ENCODE peak calls at places on chromosomes 7 and 10, in eight cellular contexts. G, O, Z, I, A, D, X and P are unnamed samples.

GRCh38 chr10:60662917-60663614 is 115.2 kb upstream of the CDK1 start:
- DNase-seq in G (no peak), O (peak; percentile 65), Z (no peak), I (no peak), A (no peak), D (no peak), X (no peak), P (no peak)

GRCh38 chr7:28708033-28708451 is 250.1 kb downstream of the TRIL start:
- DNase-seq in G (no peak), O (no peak), Z (no peak), I (peak; percentile 89), A (no peak), D (no peak), X (no peak), P (peak; percentile 85)

GRCh38 chr10:18554479-18554878 is 96.9 kb downstream of the NSUN6 start:
- DNase-seq in G (no peak), O (no peak), Z (no peak), I (no peak), A (no peak), D (no peak), X (no peak), P (no peak)

GRCh38 chr10:78441704-78442103 is 408.0 kb downstream of the RPS24 start:
- DNase-seq in G (no peak), O (no peak), Z (no peak), I (no peak), A (no peak), D (no peak), X (no peak), P (no peak)

GRCh38 chr10:89281606-89282395 is 20.0 kb upstream of the IFIT2 start:
- DNase-seq in G (no peak), O (no peak), Z (peak; percentile 33), I (peak; percentile 21), A (no peak), D (no peak), X (no peak), P (no peak)

GRCh38 chr7:35691827-35692307 is 3.1 kb downstream of the HERPUD2 start:
- DNase-seq in G (no peak), O (no peak), Z (peak; percentile 25), I (peak; percentile 16), A (no peak), D (no peak), X (peak; percentile 32), P (no peak)

GRCh38 chr10:73253226-73253557 is 748 bp upstream of the MRPS16 start:
- DNase-seq in G (no peak), O (no peak), Z (no peak), I (no peak), A (no peak), D (no peak), X (no peak), P (no peak)

GRCh38 chr7:116290740-116291139 is 80.4 kb downstream of the TES start:
- DNase-seq in G (no peak), O (no peak), Z (no peak), I (no peak), A (no peak), D (no peak), X (no peak), P (no peak)

GRCh38 chr7:85341121-85341520 is 154.3 kb upstream of the SEMA3D start:
- DNase-seq in G (no peak), O (no peak), Z (no peak), I (no peak), A (no peak), D (no peak), X (no peak), P (peak; percentile 10)

GRCh38 chr10:5971886-5972285 is 5.5 kb downstream of the IL15RA start:
- DNase-seq in G (no peak), O (no peak), Z (no peak), I (peak; percentile 20), A (no peak), D (no peak), X (no peak), P (no peak)

GRCh38 chr7:50782376-50783208 is at the start of gene GRB10:
- DNase-seq in G (peak; percentile 56), O (no peak), Z (no peak), I (peak; percentile 23), A (no peak), D (no peak), X (no peak), P (no peak)

GRCh38 chr10:46523119-46523880 is 33.2 kb downstream of the GPRIN2 start:
- DNase-seq in G (peak; percentile 69), O (peak; percentile 100), Z (peak; percentile 86), I (no peak), A (peak; percentile 12), D (peak; percentile 95), X (peak; percentile 0), P (no peak)

GRCh38 chr10:85510682-85511081 is 855.9 kb downstream of the GRID1 start:
- DNase-seq in G (no peak), O (no peak), Z (no peak), I (no peak), A (no peak), D (no peak), X (no peak), P (no peak)

GRCh38 chr10:106582291-106582690 is 582.2 kb downstream of the SORCS1 start:
- DNase-seq in G (no peak), O (no peak), Z (no peak), I (peak; percentile 40), A (no peak), D (no peak), X (no peak), P (no peak)

GRCh38 chr10:53130337-53130736 is 357.8 kb upstream of the MBL2 start:
- DNase-seq in G (no peak), O (no peak), Z (no peak), I (no peak), A (no peak), D (no peak), X (no peak), P (no peak)

GRCh38 chr7:131568953-131569352 is 12.5 kb upstream of the PODXL start:
- DNase-seq in G (no peak), O (no peak), Z (no peak), I (no peak), A (no peak), D (no peak), X (no peak), P (no peak)

GRCh38 chr7:27187158-27187701 is 2.2 kb upstream of the HOXA11 start:
- DNase-seq in G (no peak), O (no peak), Z (no peak), I (no peak), A (no peak), D (no peak), X (no peak), P (no peak)

GRCh38 chr7:27185013-27185707 is at the start of gene HOXA11:
- DNase-seq in G (peak; percentile 41), O (peak; percentile 87), Z (no peak), I (peak; percentile 77), A (peak; percentile 71), D (no peak), X (no peak), P (peak; percentile 89)

GRCh38 chr7:27185708-27186449 is 847 bp upstream of the HOXA11 start:
- DNase-seq in G (peak; percentile 25), O (peak; percentile 79), Z (no peak), I (no peak), A (peak; percentile 17), D (no peak), X (no peak), P (no peak)

GRCh38 chr7:27187702-27188665 is 3.0 kb upstream of the HOXA11 start:
- DNase-seq in G (peak; percentile 38), O (peak; percentile 83), Z (no peak), I (no peak), A (peak; percentile 13), D (no peak), X (no peak), P (no peak)

DNA sequence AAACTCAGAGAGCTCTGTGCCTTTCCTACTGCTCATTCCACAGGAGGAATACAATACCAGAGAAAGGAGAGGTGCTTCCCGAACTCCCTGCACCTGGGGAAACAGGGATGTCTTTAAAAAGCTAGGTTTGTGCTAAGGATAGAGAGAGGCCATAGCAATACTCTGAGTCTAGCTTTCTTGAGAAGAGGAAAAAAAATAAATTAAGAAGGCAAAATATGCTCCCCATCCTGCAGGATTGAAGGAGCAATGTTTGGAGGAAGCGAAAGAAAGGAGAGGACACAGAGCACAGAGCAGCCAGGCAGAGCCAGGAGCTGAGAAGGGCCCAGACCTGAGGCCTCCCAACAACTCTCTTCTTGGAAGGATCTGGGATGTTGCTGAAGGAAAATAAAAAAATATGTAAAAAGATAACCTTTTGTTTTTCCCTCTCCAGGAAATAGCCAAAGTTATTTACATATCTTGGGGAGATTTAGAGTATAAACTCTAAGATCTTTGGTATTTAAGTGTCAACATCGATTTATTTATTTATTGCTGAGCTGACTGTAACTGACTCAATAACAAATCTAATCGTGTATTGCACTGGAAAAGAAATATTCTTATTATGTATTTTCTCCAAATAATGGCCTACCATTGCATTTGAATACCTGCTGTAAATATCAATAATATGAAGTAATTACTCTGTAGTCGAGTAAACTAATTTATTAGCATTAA is 1.6 kb upstream of the HOXA11 start:
- DNase-seq in G (no peak), O (peak; percentile 76), Z (no peak), I (no peak), A (no peak), D (no peak), X (no peak), P (no peak)
- H3K4me3 ChIP-seq in G (no peak overlapping the region), O (peak overlapping the region; percentile 65), Z (no peak overlapping the region), I (no peak overlapping the region), A (no peak overlapping the region), D (no peak overlapping the region), X (no peak overlapping the region), P (peak overlapping the region; percentile 81)

GRCh38 chr7:1571261-1571650 is 1.4 kb upstream of the PSMG3 start:
- DNase-seq in G (no peak), O (peak; percentile 76), Z (no peak), I (peak; percentile 91), A (no peak), D (peak; percentile 35), X (no peak), P (peak; percentile 83)
- H3K4me3 ChIP-seq in G (no peak overlapping the region), O (peak overlapping the region; percentile 94), Z (no peak overlapping the region), I (peak overlapping the region; percentile 88), A (peak overlapping the region; percentile 58), D (peak overlapping the region; percentile 97), X (peak overlapping the region; percentile 55), P (peak overlapping the region; percentile 91)

DNA sequence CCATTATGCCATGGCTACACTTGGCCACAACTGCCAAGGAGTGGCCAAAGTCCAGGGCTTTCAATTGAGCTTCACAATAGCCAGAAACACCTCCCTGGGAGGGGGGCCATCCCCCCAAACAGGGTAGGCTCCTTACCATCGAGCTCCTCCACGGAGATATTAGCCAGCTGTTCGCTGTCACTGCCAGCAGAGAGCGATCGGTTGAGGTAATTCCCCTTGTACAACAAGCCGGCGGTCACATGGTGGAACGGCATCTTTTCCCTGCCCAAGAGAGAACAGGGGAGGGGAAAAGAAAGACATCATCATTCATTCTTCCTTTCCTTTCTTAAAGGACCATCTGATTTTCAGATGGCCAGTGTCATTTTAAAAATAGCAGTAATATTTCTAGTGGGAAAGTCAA is 133.6 kb downstream of the CALN1 start:
- DNase-seq in G (no peak), O (no peak), Z (no peak), I (no peak), A (no peak), D (no peak), X (no peak), P (no peak)
- H3K4me3 ChIP-seq in G (no peak overlapping the region), O (no peak overlapping the region), Z (no peak overlapping the region), I (no peak overlapping the region), A (no peak overlapping the region), D (no peak overlapping the region), X (no peak overlapping the region), P (no peak overlapping the region)

DNA sequence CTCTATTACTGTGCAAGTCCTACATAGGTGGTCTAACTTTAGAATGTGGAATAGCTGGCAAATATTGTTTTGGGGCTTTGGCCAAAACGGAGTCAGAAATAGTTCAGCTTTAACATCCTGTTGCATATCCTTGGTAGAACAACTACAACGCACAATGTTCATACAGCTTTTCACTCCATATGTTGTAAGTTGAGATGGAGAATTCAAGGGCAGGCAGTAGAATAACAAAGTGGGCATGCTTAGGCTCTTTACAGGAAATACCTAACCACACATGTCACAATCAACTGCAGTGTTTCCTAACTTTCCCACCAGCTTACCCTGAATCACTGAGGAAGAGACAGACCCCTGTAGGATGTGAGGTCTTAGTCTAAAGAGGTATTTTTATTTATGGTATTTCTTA is 122.3 kb downstream of the PPP1R3A start:
- DNase-seq in G (no peak), O (peak; percentile 70), Z (no peak), I (peak; percentile 70), A (no peak), D (no peak), X (no peak), P (peak; percentile 97)
- H3K4me3 ChIP-seq in G (no peak overlapping the region), O (no peak overlapping the region), Z (no peak overlapping the region), I (no peak overlapping the region), A (no peak overlapping the region), D (no peak overlapping the region), X (no peak overlapping the region), P (no peak overlapping the region)